ENCODE peak calls at places on chromosomes 12 and 14, in nine cellular contexts. One of them, this sample, is unnamed.

GRCh38 chr12:53337998-53338397 is 1.8 kb upstream of the SP7 start:
- DNase-seq in upper lobe of right lung: no peak
- DNase-seq in MCF 10A: no peak
- DNase-seq in right lobe of liver: no peak
- DNase-seq in Calu3: no peak
- DNase-seq in RWPE1: no peak
- DNase-seq in psoas muscle: no peak
- DNase-seq in sigmoid colon: no peak
- DNase-seq in AG09319: no peak
- DNase-seq in this sample: no peak

GRCh38 chr14:70780396-70781075 is 28.8 kb downstream of the MAP3K9 start:
- DNase-seq in upper lobe of right lung: peak
- DNase-seq in MCF 10A: no peak
- DNase-seq in right lobe of liver: no peak
- DNase-seq in Calu3: no peak
- DNase-seq in RWPE1: no peak
- DNase-seq in psoas muscle: no peak
- DNase-seq in sigmoid colon: no peak
- DNase-seq in AG09319: no peak
- DNase-seq in this sample: no peak

GRCh38 chr14:52012635-52013034 is 23.3 kb downstream of the RTRAF start:
- DNase-seq in upper lobe of right lung: no peak
- DNase-seq in MCF 10A: peak
- DNase-seq in right lobe of liver: no peak
- DNase-seq in Calu3: no peak
- DNase-seq in RWPE1: no peak
- DNase-seq in psoas muscle: peak
- DNase-seq in sigmoid colon: peak
- DNase-seq in AG09319: no peak
- DNase-seq in this sample: no peak

GRCh38 chr12:98579347-98579746 is 14.1 kb upstream of the SLC25A3 start:
- DNase-seq in upper lobe of right lung: no peak
- DNase-seq in MCF 10A: no peak
- DNase-seq in right lobe of liver: no peak
- DNase-seq in Calu3: no peak
- DNase-seq in RWPE1: no peak
- DNase-seq in psoas muscle: no peak
- DNase-seq in sigmoid colon: no peak
- DNase-seq in AG09319: no peak
- DNase-seq in this sample: no peak

GRCh38 chr14:85517113-85517688 is 12.7 kb upstream of the FLRT2 start:
- DNase-seq in upper lobe of right lung: no peak
- DNase-seq in MCF 10A: no peak
- DNase-seq in right lobe of liver: no peak
- DNase-seq in Calu3: no peak
- DNase-seq in RWPE1: no peak
- DNase-seq in psoas muscle: no peak
- DNase-seq in sigmoid colon: no peak
- DNase-seq in AG09319: no peak
- DNase-seq in this sample: no peak

GRCh38 chr12:24661657-24662096 is 287.2 kb downstream of the BCAT1 start:
- DNase-seq in upper lobe of right lung: peak
- DNase-seq in MCF 10A: peak
- DNase-seq in right lobe of liver: peak
- DNase-seq in Calu3: peak
- DNase-seq in RWPE1: no peak
- DNase-seq in psoas muscle: peak
- DNase-seq in sigmoid colon: peak
- DNase-seq in AG09319: peak
- DNase-seq in this sample: no peak

GRCh38 chr14:93957333-93957710 is 19.0 kb downstream of the ASB2 start:
- DNase-seq in upper lobe of right lung: no peak
- DNase-seq in MCF 10A: no peak
- DNase-seq in right lobe of liver: no peak
- DNase-seq in Calu3: no peak
- DNase-seq in RWPE1: no peak
- DNase-seq in psoas muscle: no peak
- DNase-seq in sigmoid colon: no peak
- DNase-seq in AG09319: no peak
- DNase-seq in this sample: no peak

GRCh38 chr14:69048456-69048855 is 69.4 kb upstream of the ACTN1 start:
- DNase-seq in upper lobe of right lung: no peak
- DNase-seq in MCF 10A: peak
- DNase-seq in right lobe of liver: peak
- DNase-seq in Calu3: peak
- DNase-seq in RWPE1: no peak
- DNase-seq in psoas muscle: no peak
- DNase-seq in sigmoid colon: no peak
- DNase-seq in AG09319: no peak
- DNase-seq in this sample: no peak

GRCh38 chr12:125412506-125412905 is 347.3 kb downstream of the AACS start:
- DNase-seq in upper lobe of right lung: no peak
- DNase-seq in MCF 10A: no peak
- DNase-seq in right lobe of liver: no peak
- DNase-seq in Calu3: no peak
- DNase-seq in RWPE1: no peak
- DNase-seq in psoas muscle: no peak
- DNase-seq in sigmoid colon: no peak
- DNase-seq in AG09319: no peak
- DNase-seq in this sample: no peak

GRCh38 chr14:88551094-88551870 is 3.5 kb downstream of the PTPN21 start:
- DNase-seq in upper lobe of right lung: peak
- DNase-seq in MCF 10A: peak
- DNase-seq in right lobe of liver: peak
- DNase-seq in Calu3: peak
- DNase-seq in RWPE1: peak
- DNase-seq in psoas muscle: peak
- DNase-seq in sigmoid colon: peak
- DNase-seq in AG09319: peak
- DNase-seq in this sample: peak

GRCh38 chr12:100789146-100789545 is 5.4 kb upstream of the ANO4 start:
- DNase-seq in upper lobe of right lung: no peak
- DNase-seq in MCF 10A: peak
- DNase-seq in right lobe of liver: no peak
- DNase-seq in Calu3: no peak
- DNase-seq in RWPE1: no peak
- DNase-seq in psoas muscle: no peak
- DNase-seq in sigmoid colon: no peak
- DNase-seq in AG09319: no peak
- DNase-seq in this sample: no peak

GRCh38 chr14:69715725-69716482 is 51.0 kb upstream of the SRSF5 start:
- DNase-seq in upper lobe of right lung: peak
- DNase-seq in MCF 10A: peak
- DNase-seq in right lobe of liver: no peak
- DNase-seq in Calu3: peak
- DNase-seq in RWPE1: peak
- DNase-seq in psoas muscle: peak
- DNase-seq in sigmoid colon: peak
- DNase-seq in AG09319: peak
- DNase-seq in this sample: peak

GRCh38 chr12:26726956-26727355 is 106.0 kb downstream of the ITPR2 start:
- DNase-seq in upper lobe of right lung: no peak
- DNase-seq in MCF 10A: no peak
- DNase-seq in right lobe of liver: no peak
- DNase-seq in Calu3: no peak
- DNase-seq in RWPE1: no peak
- DNase-seq in psoas muscle: no peak
- DNase-seq in sigmoid colon: no peak
- DNase-seq in AG09319: no peak
- DNase-seq in this sample: no peak

GRCh38 chr12:89768586-89769482 is 60.2 kb upstream of the ATP2B1 start:
- DNase-seq in upper lobe of right lung: no peak
- DNase-seq in MCF 10A: peak
- DNase-seq in right lobe of liver: no peak
- DNase-seq in Calu3: no peak
- DNase-seq in RWPE1: peak
- DNase-seq in psoas muscle: no peak
- DNase-seq in sigmoid colon: no peak
- DNase-seq in AG09319: peak
- DNase-seq in this sample: no peak

DNA sequence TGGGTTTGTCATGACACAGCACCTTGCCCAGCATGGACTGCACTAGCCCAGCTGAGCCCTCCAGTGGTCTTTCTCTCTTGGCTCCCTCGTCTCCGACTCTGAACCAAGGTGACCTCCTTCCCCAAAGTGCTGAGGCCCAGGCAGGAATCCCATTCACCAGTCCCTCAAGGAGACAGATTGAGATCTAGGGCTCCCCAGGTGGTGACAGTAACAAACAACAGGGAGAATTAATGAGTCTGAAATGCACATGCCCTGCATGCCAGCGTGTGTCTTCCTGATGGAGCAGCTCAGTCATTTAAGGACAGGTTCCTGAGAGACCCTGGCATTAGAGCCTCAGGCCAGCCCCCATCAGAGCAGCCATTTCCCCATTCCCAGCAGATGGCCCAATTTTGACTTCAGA is 51.4 kb upstream of the OAS1 start:
- DNase-seq in upper lobe of right lung: no peak
- DNase-seq in MCF 10A: peak
- DNase-seq in right lobe of liver: no peak
- DNase-seq in Calu3: peak
- DNase-seq in RWPE1: peak
- DNase-seq in psoas muscle: no peak
- DNase-seq in sigmoid colon: no peak
- DNase-seq in AG09319: no peak
- DNase-seq in this sample: no peak
- TF ChIP-seq CTCF in upper lobe of right lung: no peak
- TF ChIP-seq CTCF in MCF 10A: peak
- TF ChIP-seq CTCF in right lobe of liver: peak
- TF ChIP-seq CTCF in Calu3: no peak
- TF ChIP-seq CTCF in RWPE1: no peak
- TF ChIP-seq CTCF in psoas muscle: no peak
- TF ChIP-seq CTCF in sigmoid colon: no peak
- TF ChIP-seq CTCF in AG09319: no peak
- TF ChIP-seq CTCF in this sample: no peak

DNA sequence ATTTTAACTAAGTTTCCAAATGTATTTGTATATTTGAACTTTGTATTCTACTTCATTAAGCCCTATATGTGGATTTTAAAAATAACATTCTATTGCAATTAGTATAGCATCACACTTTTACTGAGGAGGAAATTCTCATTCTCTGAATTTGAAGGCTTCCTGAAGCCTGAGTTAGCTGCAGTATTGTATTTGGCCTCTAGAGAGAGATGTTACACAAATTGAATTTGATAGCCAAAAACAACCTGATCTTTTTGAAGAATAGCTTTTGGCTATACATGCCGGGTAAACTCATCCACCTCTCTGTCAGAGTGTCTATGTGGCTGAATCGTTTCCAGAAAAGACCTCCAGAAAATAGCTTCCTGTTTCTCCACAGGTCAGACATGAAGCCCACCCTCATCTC is 316.5 kb upstream of the OR4E1 start:
- DNase-seq in upper lobe of right lung: no peak
- DNase-seq in MCF 10A: peak
- DNase-seq in right lobe of liver: no peak
- DNase-seq in Calu3: no peak
- DNase-seq in RWPE1: peak
- DNase-seq in psoas muscle: no peak
- DNase-seq in sigmoid colon: no peak
- DNase-seq in AG09319: no peak
- DNase-seq in this sample: no peak
- TF ChIP-seq CTCF in upper lobe of right lung: peak
- TF ChIP-seq CTCF in MCF 10A: peak
- TF ChIP-seq CTCF in right lobe of liver: peak
- TF ChIP-seq CTCF in Calu3: peak
- TF ChIP-seq CTCF in RWPE1: peak
- TF ChIP-seq CTCF in psoas muscle: no peak
- TF ChIP-seq CTCF in sigmoid colon: peak
- TF ChIP-seq CTCF in AG09319: no peak
- TF ChIP-seq CTCF in this sample: peak

DNA sequence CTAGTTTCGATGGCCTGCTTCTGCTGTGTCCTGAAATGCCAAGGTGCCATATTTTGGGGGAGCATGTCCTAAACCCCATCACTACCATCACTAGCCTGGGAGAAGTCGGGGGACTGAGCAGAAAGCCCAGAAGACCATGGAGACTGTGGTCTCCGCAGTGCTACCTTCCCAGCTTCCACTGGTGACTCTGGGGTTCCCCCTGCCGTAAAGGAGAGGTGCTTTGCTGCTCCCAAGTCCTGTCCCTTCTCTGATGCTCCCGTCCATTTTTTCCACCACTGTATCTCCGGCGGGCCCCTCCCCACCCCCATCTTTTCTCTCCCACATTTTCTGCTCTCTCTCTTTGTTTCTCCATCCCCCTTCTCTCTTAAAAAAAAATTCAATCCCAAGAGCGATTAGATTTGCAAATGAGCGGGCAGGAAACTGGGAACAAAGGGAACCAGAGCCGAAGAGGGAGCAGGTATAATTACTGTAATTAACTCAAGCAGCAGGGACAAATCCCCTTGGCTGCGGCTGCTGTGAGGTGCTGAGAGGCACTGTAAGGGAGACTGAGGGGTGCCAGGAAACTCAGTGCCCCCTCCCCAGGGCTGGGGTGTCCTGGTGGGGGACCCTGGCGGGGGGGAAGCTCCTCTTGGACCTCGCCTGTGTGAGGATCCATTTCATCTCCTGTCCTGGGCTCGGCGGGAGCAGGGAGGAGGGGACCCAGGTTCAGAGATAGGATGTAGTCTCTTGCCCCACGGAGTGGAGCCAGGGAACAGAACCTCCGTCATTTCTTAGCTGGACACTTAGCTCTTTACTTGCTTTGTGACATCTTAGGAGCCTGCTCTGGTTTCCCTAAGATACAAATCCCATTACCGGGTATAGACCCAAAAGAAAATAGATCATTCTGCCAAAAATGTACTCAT is 140.5 kb upstream of the NRXN3 start:
- DNase-seq in upper lobe of right lung: no peak
- DNase-seq in MCF 10A: no peak
- DNase-seq in right lobe of liver: no peak
- DNase-seq in Calu3: no peak
- DNase-seq in RWPE1: no peak
- DNase-seq in psoas muscle: no peak
- DNase-seq in sigmoid colon: no peak
- DNase-seq in AG09319: no peak
- DNase-seq in this sample: no peak
- TF ChIP-seq CTCF in upper lobe of right lung: no peak
- TF ChIP-seq CTCF in MCF 10A: no peak
- TF ChIP-seq CTCF in right lobe of liver: no peak
- TF ChIP-seq CTCF in Calu3: no peak
- TF ChIP-seq CTCF in RWPE1: no peak
- TF ChIP-seq CTCF in psoas muscle: no peak
- TF ChIP-seq CTCF in sigmoid colon: no peak
- TF ChIP-seq CTCF in AG09319: no peak
- TF ChIP-seq CTCF in this sample: no peak

DNA sequence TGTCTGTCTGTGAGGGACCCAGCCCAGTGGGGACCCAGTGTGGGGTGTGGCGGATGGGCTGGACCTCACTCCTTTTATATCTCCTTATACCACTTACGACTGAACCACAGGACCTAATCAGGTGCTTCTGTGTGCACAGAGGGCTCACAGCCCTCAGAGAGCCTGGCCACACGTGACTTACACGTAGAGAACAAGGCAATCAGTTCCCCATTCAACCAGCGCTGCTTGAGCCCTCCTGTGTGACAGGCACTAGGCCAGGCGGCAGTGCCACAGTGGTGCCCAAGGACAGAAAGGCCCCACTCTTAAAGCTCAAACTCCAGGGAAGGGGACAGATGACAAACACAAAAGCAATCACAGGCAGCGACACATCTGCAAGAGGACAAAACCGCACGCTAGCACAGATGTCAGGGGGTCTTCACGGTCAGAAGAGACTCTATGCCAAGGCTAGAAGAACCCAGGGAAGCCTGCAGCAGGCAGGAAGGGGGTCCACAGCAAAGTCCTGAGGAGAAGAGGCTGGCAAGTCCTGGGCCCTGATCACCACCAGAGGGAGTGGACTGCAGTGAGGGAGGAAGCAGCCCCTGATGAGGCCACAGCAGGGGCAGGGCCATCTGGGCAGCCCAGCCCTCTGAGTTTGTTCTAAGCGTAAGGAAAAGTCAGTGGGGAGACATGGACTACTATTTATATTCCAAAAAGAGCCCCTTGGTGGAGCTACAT is 39.3 kb downstream of the SETD3 start:
- DNase-seq in upper lobe of right lung: no peak
- DNase-seq in MCF 10A: no peak
- DNase-seq in right lobe of liver: no peak
- DNase-seq in Calu3: no peak
- DNase-seq in RWPE1: no peak
- DNase-seq in psoas muscle: no peak
- DNase-seq in sigmoid colon: no peak
- DNase-seq in AG09319: no peak
- DNase-seq in this sample: no peak
- TF ChIP-seq CTCF in upper lobe of right lung: no peak
- TF ChIP-seq CTCF in MCF 10A: no peak
- TF ChIP-seq CTCF in right lobe of liver: no peak
- TF ChIP-seq CTCF in Calu3: no peak
- TF ChIP-seq CTCF in RWPE1: no peak
- TF ChIP-seq CTCF in psoas muscle: no peak
- TF ChIP-seq CTCF in sigmoid colon: no peak
- TF ChIP-seq CTCF in AG09319: no peak
- TF ChIP-seq CTCF in this sample: no peak

This sample was measured in mesothelial cell of epicardium.